ENCODE peak calls at places on chromosomes 7 and 10, in eight cellular contexts. One of them, this sample, is unnamed.
A peak's percentile ranks its signal among the peaks of the same experiment; 100 is the strongest.

GRCh38 chr10:176677-177076 is 41.4 kb downstream of the ZMYND11 start:
- DNase-seq in choroid plexus epithelial cell: no peak
- DNase-seq in caudate nucleus: no peak
- DNase-seq in AG04449: no peak
- DNase-seq in pulmonary artery endothelial cell: no peak
- DNase-seq in CD8-positive, alpha-beta T cell: no peak
- DNase-seq in iris pigment epithelial cell: no peak
- DNase-seq in IMR-90: no peak
- DNase-seq in this sample: no peak

GRCh38 chr10:16689227-16689626 is 128.0 kb downstream of the RSU1 start:
- DNase-seq in iris pigment epithelial cell: peak; percentile 47
- DNase-seq in CD8-positive, alpha-beta T cell: no peak
- DNase-seq in AG04449: no peak
- DNase-seq in IMR-90: no peak
- DNase-seq in pulmonary artery endothelial cell: no peak
- DNase-seq in choroid plexus epithelial cell: peak; percentile 40
- DNase-seq in caudate nucleus: no peak
- DNase-seq in this sample: no peak

GRCh38 chr7:106057204-106057961 is 54.7 kb downstream of the SYPL1 start:
- DNase-seq in choroid plexus epithelial cell: no peak
- DNase-seq in pulmonary artery endothelial cell: no peak
- DNase-seq in CD8-positive, alpha-beta T cell: no peak
- DNase-seq in caudate nucleus: no peak
- DNase-seq in iris pigment epithelial cell: no peak
- DNase-seq in IMR-90: no peak
- DNase-seq in AG04449: no peak
- DNase-seq in this sample: no peak

GRCh38 chr7:22983257-22983855 is 30.6 kb downstream of the HYCC1 start:
- DNase-seq in pulmonary artery endothelial cell: no peak
- DNase-seq in caudate nucleus: no peak
- DNase-seq in choroid plexus epithelial cell: no peak
- DNase-seq in iris pigment epithelial cell: no peak
- DNase-seq in AG04449: no peak
- DNase-seq in IMR-90: peak; percentile 25
- DNase-seq in CD8-positive, alpha-beta T cell: no peak
- DNase-seq in this sample: no peak

GRCh38 chr10:60208676-60209269 is 180.9 kb downstream of the ANK3 start:
- DNase-seq in CD8-positive, alpha-beta T cell: no peak
- DNase-seq in iris pigment epithelial cell: peak; percentile 54
- DNase-seq in caudate nucleus: no peak
- DNase-seq in IMR-90: peak; percentile 49
- DNase-seq in AG04449: no peak
- DNase-seq in choroid plexus epithelial cell: peak; percentile 69
- DNase-seq in pulmonary artery endothelial cell: peak; percentile 10
- DNase-seq in this sample: no peak

GRCh38 chr10:17981766-17982380 is 30.2 kb downstream of the SLC39A12 start:
- DNase-seq in iris pigment epithelial cell: peak; percentile 89
- DNase-seq in pulmonary artery endothelial cell: no peak
- DNase-seq in AG04449: peak; percentile 65
- DNase-seq in IMR-90: peak; percentile 93
- DNase-seq in choroid plexus epithelial cell: peak; percentile 91
- DNase-seq in caudate nucleus: no peak
- DNase-seq in CD8-positive, alpha-beta T cell: no peak
- DNase-seq in this sample: no peak

GRCh38 chr10:97498076-97498840 is at the start of gene MMS19:
- DNase-seq in IMR-90: peak; percentile 97
- DNase-seq in AG04449: peak; percentile 83
- DNase-seq in choroid plexus epithelial cell: peak; percentile 99
- DNase-seq in iris pigment epithelial cell: peak; percentile 98
- DNase-seq in caudate nucleus: peak; percentile 100
- DNase-seq in pulmonary artery endothelial cell: peak; percentile 89
- DNase-seq in CD8-positive, alpha-beta T cell: peak; percentile 98
- DNase-seq in this sample: peak; percentile 99

GRCh38 chr10:75814071-75814470 is 382.6 kb downstream of the LRMDA start:
- DNase-seq in choroid plexus epithelial cell: no peak
- DNase-seq in AG04449: no peak
- DNase-seq in CD8-positive, alpha-beta T cell: no peak
- DNase-seq in IMR-90: no peak
- DNase-seq in iris pigment epithelial cell: no peak
- DNase-seq in pulmonary artery endothelial cell: no peak
- DNase-seq in caudate nucleus: no peak
- DNase-seq in this sample: no peak

GRCh38 chr10:72322280-72323058 is 32.2 kb downstream of the DNAJB12 start:
- DNase-seq in AG04449: no peak
- DNase-seq in iris pigment epithelial cell: no peak
- DNase-seq in choroid plexus epithelial cell: no peak
- DNase-seq in pulmonary artery endothelial cell: no peak
- DNase-seq in CD8-positive, alpha-beta T cell: no peak
- DNase-seq in IMR-90: no peak
- DNase-seq in caudate nucleus: no peak
- DNase-seq in this sample: peak; percentile 55

GRCh38 chr10:124594240-124594639 is 132.6 kb downstream of the LHPP start:
- DNase-seq in iris pigment epithelial cell: peak; percentile 28
- DNase-seq in choroid plexus epithelial cell: no peak
- DNase-seq in CD8-positive, alpha-beta T cell: no peak
- DNase-seq in caudate nucleus: no peak
- DNase-seq in IMR-90: no peak
- DNase-seq in AG04449: no peak
- DNase-seq in pulmonary artery endothelial cell: no peak
- DNase-seq in this sample: no peak

GRCh38 chr10:24617771-24618396 is 105.8 kb downstream of the ARHGAP21 start:
- DNase-seq in caudate nucleus: no peak
- DNase-seq in IMR-90: peak; percentile 31
- DNase-seq in choroid plexus epithelial cell: peak; percentile 58
- DNase-seq in pulmonary artery endothelial cell: peak; percentile 10
- DNase-seq in CD8-positive, alpha-beta T cell: peak; percentile 3
- DNase-seq in iris pigment epithelial cell: peak; percentile 44
- DNase-seq in AG04449: no peak
- DNase-seq in this sample: peak; percentile 50

GRCh38 chr10:102876747-102877153 is 7.5 kb downstream of the AS3MT start:
- DNase-seq in IMR-90: no peak
- DNase-seq in iris pigment epithelial cell: no peak
- DNase-seq in caudate nucleus: no peak
- DNase-seq in choroid plexus epithelial cell: no peak
- DNase-seq in AG04449: no peak
- DNase-seq in CD8-positive, alpha-beta T cell: no peak
- DNase-seq in pulmonary artery endothelial cell: no peak
- DNase-seq in this sample: no peak

GRCh38 chr10:93495654-93496321 is 624 bp upstream of the CEP55 start:
- DNase-seq in AG04449: no peak
- DNase-seq in iris pigment epithelial cell: no peak
- DNase-seq in caudate nucleus: peak; percentile 8
- DNase-seq in CD8-positive, alpha-beta T cell: no peak
- DNase-seq in pulmonary artery endothelial cell: no peak
- DNase-seq in IMR-90: no peak
- DNase-seq in choroid plexus epithelial cell: peak; percentile 52
- DNase-seq in this sample: no peak

GRCh38 chr7:32470871-32471270 is 19.3 kb downstream of the LSM5 start:
- DNase-seq in CD8-positive, alpha-beta T cell: no peak
- DNase-seq in AG04449: no peak
- DNase-seq in choroid plexus epithelial cell: no peak
- DNase-seq in pulmonary artery endothelial cell: no peak
- DNase-seq in IMR-90: no peak
- DNase-seq in iris pigment epithelial cell: no peak
- DNase-seq in caudate nucleus: no peak
- DNase-seq in this sample: no peak

GRCh38 chr10:48531486-48531885 is 73.4 kb downstream of the ARHGAP22 start:
- DNase-seq in iris pigment epithelial cell: no peak
- DNase-seq in CD8-positive, alpha-beta T cell: no peak
- DNase-seq in IMR-90: no peak
- DNase-seq in pulmonary artery endothelial cell: no peak
- DNase-seq in AG04449: no peak
- DNase-seq in caudate nucleus: no peak
- DNase-seq in choroid plexus epithelial cell: no peak
- DNase-seq in this sample: no peak

GRCh38 chr7:12764355-12765000 is 77.0 kb downstream of the ARL4A start:
- DNase-seq in pulmonary artery endothelial cell: no peak
- DNase-seq in iris pigment epithelial cell: no peak
- DNase-seq in caudate nucleus: no peak
- DNase-seq in choroid plexus epithelial cell: no peak
- DNase-seq in IMR-90: peak; percentile 20
- DNase-seq in CD8-positive, alpha-beta T cell: no peak
- DNase-seq in AG04449: no peak
- DNase-seq in this sample: no peak

GRCh38 chr10:110845756-110846620 is 25.7 kb upstream of the PDCD4 start:
- DNase-seq in AG04449: no peak
- DNase-seq in IMR-90: no peak
- DNase-seq in caudate nucleus: no peak
- DNase-seq in CD8-positive, alpha-beta T cell: no peak
- DNase-seq in choroid plexus epithelial cell: no peak
- DNase-seq in pulmonary artery endothelial cell: no peak
- DNase-seq in iris pigment epithelial cell: no peak
- DNase-seq in this sample: no peak

GRCh38 chr7:46972205-46972604 is 609.7 kb downstream of the TNS3 start:
- DNase-seq in AG04449: peak; percentile 45
- DNase-seq in caudate nucleus: no peak
- DNase-seq in CD8-positive, alpha-beta T cell: no peak
- DNase-seq in pulmonary artery endothelial cell: no peak
- DNase-seq in choroid plexus epithelial cell: peak; percentile 89
- DNase-seq in iris pigment epithelial cell: peak; percentile 87
- DNase-seq in IMR-90: peak; percentile 82
- DNase-seq in this sample: no peak

GRCh38 chr10:69845574-69846251 is 44.0 kb downstream of the COL13A1 start:
- DNase-seq in iris pigment epithelial cell: no peak
- DNase-seq in CD8-positive, alpha-beta T cell: no peak
- DNase-seq in IMR-90: peak; percentile 42
- DNase-seq in choroid plexus epithelial cell: no peak
- DNase-seq in caudate nucleus: no peak
- DNase-seq in pulmonary artery endothelial cell: no peak
- DNase-seq in AG04449: no peak
- DNase-seq in this sample: no peak

GRCh38 chr10:4397337-4397736 is 428.7 kb upstream of the AKR1E2 start:
- DNase-seq in CD8-positive, alpha-beta T cell: no peak
- DNase-seq in IMR-90: no peak
- DNase-seq in iris pigment epithelial cell: no peak
- DNase-seq in choroid plexus epithelial cell: no peak
- DNase-seq in caudate nucleus: no peak
- DNase-seq in pulmonary artery endothelial cell: no peak
- DNase-seq in AG04449: no peak
- DNase-seq in this sample: no peak

GRCh38 chr7:40598915-40599314 is 464.1 kb downstream of the SUGCT start:
- DNase-seq in CD8-positive, alpha-beta T cell: no peak
- DNase-seq in iris pigment epithelial cell: no peak
- DNase-seq in IMR-90: no peak
- DNase-seq in choroid plexus epithelial cell: no peak
- DNase-seq in caudate nucleus: no peak
- DNase-seq in AG04449: no peak
- DNase-seq in pulmonary artery endothelial cell: no peak
- DNase-seq in this sample: no peak

GRCh38 chr7:146701166-146701565 is 584.6 kb downstream of the CNTNAP2 start:
- DNase-seq in iris pigment epithelial cell: no peak
- DNase-seq in CD8-positive, alpha-beta T cell: no peak
- DNase-seq in AG04449: no peak
- DNase-seq in choroid plexus epithelial cell: peak; percentile 80
- DNase-seq in caudate nucleus: no peak
- DNase-seq in IMR-90: no peak
- DNase-seq in pulmonary artery endothelial cell: no peak
- DNase-seq in this sample: no peak

GRCh38 chr7:70044064-70044463 is 445.8 kb downstream of the AUTS2 start:
- DNase-seq in CD8-positive, alpha-beta T cell: no peak
- DNase-seq in iris pigment epithelial cell: no peak
- DNase-seq in pulmonary artery endothelial cell: no peak
- DNase-seq in choroid plexus epithelial cell: no peak
- DNase-seq in AG04449: no peak
- DNase-seq in IMR-90: no peak
- DNase-seq in caudate nucleus: no peak
- DNase-seq in this sample: no peak